ENCODE peak calls at places on chromosomes 6 and 20, in six cellular contexts. I, Q, G, U, D and E are unnamed samples.

GRCh38 chr6:54980511-54981275 is 134.1 kb downstream of the FAM83B start:
- DNase-seq in U (no peak), I (no peak), D (no peak), G (peak), Q (no peak), E (no peak)

GRCh38 chr6:90574610-90575009 is 12.3 kb downstream of the MAP3K7 start:
- DNase-seq in U (no peak), I (no peak), Q (no peak), D (no peak), G (peak), E (no peak)

GRCh38 chr20:59082981-59083380 is 40.4 kb upstream of the PRELID3B start:
- DNase-seq in U (no peak), Q (no peak), G (peak), D (no peak), I (no peak), E (no peak)

GRCh38 chr6:130129781-130130246 is 92.9 kb downstream of the SAMD3 start:
- DNase-seq in I (no peak), D (no peak), Q (no peak), U (no peak), G (peak), E (no peak)

GRCh38 chr20:2816583-2817340 is 598 bp downstream of the TMEM239 start:
- DNase-seq in D (no peak), G (no peak), Q (no peak), U (peak), I (no peak), E (no peak)

GRCh38 chr6:44036196-44036595 is 91.1 kb downstream of the MRPL14 start:
- DNase-seq in I (no peak), G (no peak), U (no peak), D (no peak), Q (no peak), E (no peak)

GRCh38 chr20:48959902-48960550 is 38.5 kb downstream of the ARFGEF2 start:
- DNase-seq in U (no peak), D (no peak), G (peak), Q (no peak), I (no peak), E (no peak)

GRCh38 chr6:36075656-36076055 is 48.0 kb downstream of the MAPK14 start:
- DNase-seq in U (no peak), I (no peak), G (no peak), Q (no peak), D (no peak), E (no peak)

GRCh38 chr6:161417712-161418457 is 144.0 kb upstream of the AGPAT4 start:
- DNase-seq in G (peak), U (no peak), D (no peak), Q (no peak), I (peak), E (no peak)

GRCh38 chr6:46651766-46652165 is 852 bp downstream of the CYP39A1 start:
- DNase-seq in I (no peak), Q (no peak), U (no peak), G (peak), D (no peak), E (no peak)

GRCh38 chr6:22147983-22148797 is 148.6 kb downstream of the PRL start:
- DNase-seq in D (peak), U (no peak), Q (no peak), I (no peak), G (peak), E (no peak)

GRCh38 chr6:156809034-156809433 is 31.9 kb downstream of the ARID1B start:
- DNase-seq in Q (no peak), U (no peak), I (no peak), G (peak), D (no peak), E (no peak)

GRCh38 chr6:34057191-34057590 is 88.7 kb downstream of the GRM4 start:
- DNase-seq in G (no peak), Q (no peak), U (no peak), D (no peak), I (no peak), E (no peak)

GRCh38 chr20:33653218-33653899 is 8.8 kb upstream of the C20orf144 start:
- DNase-seq in I (no peak), Q (peak), G (peak), D (peak), U (peak), E (peak)

GRCh38 chr6:24932832-24933231 is 2.9 kb downstream of the RIPOR2 start:
- DNase-seq in D (no peak), G (no peak), Q (no peak), U (no peak), I (no peak), E (no peak)

GRCh38 chr6:131787955-131788712 is 19.7 kb upstream of the ENPP1 start:
- DNase-seq in D (peak), G (peak), U (no peak), Q (no peak), I (no peak), E (no peak)